ENCODE peak calls at places on chromosomes 6 and 20, in seven cellular contexts. N is neural progenitor cell; G is NCI-H1105; R is NCI-H510A treated with DMSO at 0.1 percent for 48 hours; E is neural crest cell; A is CD4-positive, alpha-beta T cell; C is GM04504. B is an unnamed sample.

GRCh38 chr6:138455746-138456392 is 43.4 kb downstream of the NHSL1 start:
- DNase-seq in G (peak), R (no peak), A (peak), E (no peak), N (no peak), C (no peak), B (no peak)

GRCh38 chr6:31171931-31172882 is 1.7 kb upstream of the POU5F1 start:
- DNase-seq in C (no peak), E (no peak), N (peak), R (no peak), A (no peak), G (no peak), B (no peak)

GRCh38 chr20:53884859-53885654 is 185.3 kb downstream of the BCAS1 start:
- DNase-seq in E (no peak), N (no peak), G (no peak), R (no peak), C (no peak), A (no peak), B (no peak)

GRCh38 chr6:33623895-33624381 is 2.8 kb downstream of the ITPR3 start:
- DNase-seq in E (no peak), C (no peak), A (no peak), R (no peak), N (no peak), G (peak), B (no peak)

GRCh38 chr6:36976509-36976908 is 9.5 kb downstream of the MTCH1 start:
- DNase-seq in C (no peak), G (no peak), R (no peak), A (no peak), E (no peak), N (no peak), B (no peak)

GRCh38 chr6:118551063-118551672 is 3.1 kb downstream of the PLN start:
- DNase-seq in N (peak), E (no peak), R (peak), A (no peak), C (peak), G (peak), B (peak)

GRCh38 chr6:56399672-56400263 is 152.4 kb upstream of the COL21A1 start:
- DNase-seq in A (no peak), R (peak), G (peak), E (no peak), C (no peak), N (no peak), B (no peak)

GRCh38 chr6:26347699-26348098 is 17.3 kb upstream of the BTN3A2 start:
- DNase-seq in C (no peak), A (no peak), G (no peak), N (no peak), E (no peak), R (no peak), B (no peak)

B was measured in HFF-Myc.